ENCODE peak calls at places on chromosomes 2 and 18, in nine cellular contexts. J, E, R, H, F, Z, A, W and Y are unnamed samples.

GRCh38 chr2:95392730-95393455 is 9.6 kb upstream of the FAHD2A start:
- DNase-seq in A (no peak), F (no peak), E (no peak), J (no peak), H (no peak), Z (no peak), R (no peak), W (no peak), Y (no peak)

GRCh38 chr2:232438951-232439757 is 16.8 kb upstream of the ALPI start:
- DNase-seq in E (no peak), A (peak; percentile 70), J (no peak), Z (no peak), H (no peak), W (peak; percentile 24), R (peak; percentile 27), F (no peak), Y (peak; percentile 74)

GRCh38 chr2:28422903-28423741 is 30.5 kb downstream of the FOSL2 start:
- DNase-seq in E (no peak), J (no peak), W (no peak), Z (no peak), R (no peak), F (no peak), A (no peak), H (no peak), Y (no peak)

GRCh38 chr2:225429718-225430117 is 30.2 kb downstream of the NYAP2 start:
- DNase-seq in F (no peak), J (peak; percentile 1), H (peak; percentile 16), R (peak; percentile 11), W (no peak), A (peak; percentile 58), E (peak; percentile 29), Z (no peak), Y (no peak)

GRCh38 chr2:162934191-162934590 is 95.6 kb upstream of the KCNH7 start:
- DNase-seq in H (peak; percentile 59), Z (no peak), F (no peak), W (no peak), R (no peak), A (no peak), J (no peak), E (peak; percentile 68), Y (no peak)

GRCh38 chr2:79670198-79670597 is 157.3 kb downstream of the CTNNA2 start:
- DNase-seq in A (no peak), W (no peak), Z (no peak), E (no peak), R (no peak), F (no peak), H (no peak), J (no peak), Y (no peak)

GRCh38 chr2:221708916-221709315 is 136.8 kb upstream of the EPHA4 start:
- DNase-seq in E (no peak), H (no peak), F (no peak), W (no peak), R (no peak), Z (no peak), J (no peak), A (no peak), Y (no peak)

GRCh38 chr2:180125245-180125962 is 118.3 kb upstream of the CWC22 start:
- DNase-seq in F (no peak), H (peak; percentile 95), Z (no peak), W (peak; percentile 13), E (peak; percentile 97), J (peak; percentile 94), A (peak; percentile 48), R (peak; percentile 96), Y (peak; percentile 51)

GRCh38 chr2:104872866-104873688 is 19.2 kb downstream of the POU3F3 start:
- DNase-seq in A (peak; percentile 81), W (no peak), E (peak; percentile 76), Z (no peak), F (no peak), J (peak; percentile 49), H (peak; percentile 71), R (peak; percentile 71), Y (peak; percentile 69)

GRCh38 chr18:46174317-46175039 is 70.3 kb downstream of the HAUS1 start:
- DNase-seq in R (peak; percentile 47), W (peak; percentile 11), F (no peak), J (peak; percentile 34), H (peak; percentile 23), Z (no peak), A (peak; percentile 70), E (peak; percentile 45), Y (no peak)

GRCh38 chr2:226609361-226609760 is 190.3 kb downstream of the IRS1 start:
- DNase-seq in E (peak; percentile 92), A (no peak), H (peak; percentile 92), W (no peak), F (no peak), R (peak; percentile 96), J (peak; percentile 81), Z (no peak), Y (no peak)

GRCh38 chr2:233801357-233802131 is 23.4 kb downstream of the MROH2A start:
- DNase-seq in A (no peak), R (peak; percentile 14), E (peak; percentile 72), Z (no peak), J (peak; percentile 15), H (peak; percentile 55), W (no peak), F (no peak), Y (peak; percentile 45)

GRCh38 chr2:214310319-214310718 is 100.5 kb upstream of the VWC2L start:
- DNase-seq in H (no peak), F (no peak), J (no peak), R (peak; percentile 6), Z (no peak), W (no peak), A (no peak), E (no peak), Y (no peak)

GRCh38 chr18:8324343-8325065 is 284.7 kb upstream of the RAB12 start:
- DNase-seq in H (no peak), F (no peak), J (no peak), R (no peak), A (no peak), Z (no peak), E (no peak), W (no peak), Y (no peak)
- TF ChIP-seq CTCF in H (no peak), F (no peak), J (no peak), R (no peak), A (peak; percentile 24), Z (no peak), E (no peak), W (no peak), Y (no peak)

GRCh38 chr2:122168799-122169198 is 413.3 kb downstream of the TSN start:
- DNase-seq in Z (no peak), A (peak; percentile 34), E (no peak), W (no peak), H (no peak), J (no peak), R (peak; percentile 20), F (no peak), Y (peak; percentile 14)
- TF ChIP-seq CTCF in Z (no peak), A (no peak), E (no peak), W (no peak), H (no peak), J (no peak), R (peak; percentile 35), F (no peak), Y (no peak)

GRCh38 chr2:58266211-58266610 is 25.1 kb upstream of the FANCL start:
- DNase-seq in H (peak; percentile 67), Z (no peak), W (no peak), R (no peak), A (no peak), F (no peak), E (peak; percentile 72), J (peak; percentile 1), Y (no peak)

GRCh38 chr2:58261215-58261614 is 20.1 kb upstream of the FANCL start:
- DNase-seq in J (no peak), A (no peak), F (no peak), R (no peak), H (no peak), E (no peak), W (no peak), Z (no peak), Y (no peak)
- TF ChIP-seq CTCF in J (no peak), A (no peak), F (no peak), R (no peak), H (no peak), E (no peak), W (no peak), Z (no peak), Y (no peak)

GRCh38 chr2:26946841-26947784 is 23.3 kb upstream of the MAPRE3 start:
- DNase-seq in F (no peak), R (peak; percentile 34), H (peak; percentile 19), E (peak; percentile 44), J (peak; percentile 68), A (peak; percentile 80), Z (no peak), W (no peak), Y (peak; percentile 52)
- TF ChIP-seq CTCF in F (no peak), R (no peak), H (no peak), E (no peak), J (no peak), A (no peak), Z (no peak), W (no peak), Y (no peak)